ENCODE peak calls at places on chromosomes 11 and 22, in five cellular contexts. O is prostate gland, R is suprapubic skin, T is stomach, G is GM12892. B is an unnamed sample.

GRCh38 chr11:120180571-120181445 is 30.0 kb upstream of the OAF start:
- DNase-seq in O (no peak), R (peak), T (peak), G (no peak), B (peak)

GRCh38 chr11:68659158-68659921 is 25.0 kb upstream of the GAL start:
- DNase-seq in O (peak), R (peak), T (no peak), G (no peak), B (peak)

GRCh38 chr11:128522063-128522942 is 65.1 kb downstream of the ETS1 start:
- DNase-seq in O (peak), R (peak), T (peak), G (peak), B (peak)

GRCh38 chr11:64853709-64854108 is 9.3 kb upstream of the CDC42BPG start:
- DNase-seq in O (no peak), R (no peak), T (no peak), G (no peak), B (no peak)

GRCh38 chr11:85029964-85030363 is 597.2 kb downstream of the DLG2 start:
- DNase-seq in O (no peak), R (no peak), T (no peak), G (no peak), B (no peak)

GRCh38 chr22:49933236-49933921 is 14.9 kb downstream of the CRELD2 start:
- DNase-seq in O (no peak), R (no peak), T (peak), G (no peak), B (peak)

GRCh38 chr11:62553839-62554361 is 7.3 kb upstream of the AHNAK start:
- DNase-seq in O (no peak), R (no peak), T (no peak), G (no peak), B (no peak)

GRCh38 chr11:119228535-119229302 is 22.6 kb downstream of the CBL start:
- DNase-seq in O (no peak), R (no peak), T (no peak), G (no peak), B (no peak)

GRCh38 chr22:46444390-46444854 is 93.0 kb downstream of the CELSR1 start:
- DNase-seq in O (no peak), R (no peak), T (peak), G (no peak), B (no peak)

GRCh38 chr11:57938351-57938750 is 85.3 kb upstream of the OR9Q1 start:
- DNase-seq in O (no peak), R (no peak), T (no peak), G (no peak), B (no peak)

GRCh38 chr11:45964911-45965389 is 42.5 kb downstream of the LARGE2 start:
- DNase-seq in O (peak), R (no peak), T (peak), G (peak), B (peak)

GRCh38 chr11:77215106-77215505 is 86.4 kb downstream of the GDPD4 start:
- DNase-seq in O (no peak), R (no peak), T (no peak), G (peak), B (no peak)

GRCh38 chr22:26444777-26445176 is 15.7 kb downstream of the ASPHD2 start:
- DNase-seq in O (no peak), R (no peak), T (no peak), G (no peak), B (no peak)

GRCh38 chr22:37765953-37766566 is 41.7 kb upstream of the GCAT start:
- DNase-seq in O (no peak), R (no peak), T (no peak), G (no peak), B (no peak)

GRCh38 chr11:72833083-72833733 is 19.0 kb downstream of the ATG16L2 start:
- DNase-seq in O (no peak), R (no peak), T (no peak), G (no peak), B (no peak)

GRCh38 chr11:92384316-92384715 is 159.7 kb downstream of the FAT3 start:
- DNase-seq in O (no peak), R (no peak), T (no peak), G (no peak), B (no peak)

GRCh38 chr11:128515086-128515485 is 72.3 kb downstream of the ETS1 start:
- DNase-seq in O (no peak), R (no peak), T (no peak), G (no peak), B (no peak)

GRCh38 chr11:8501838-8502237 is 92.2 kb downstream of the STK33 start:
- DNase-seq in O (no peak), R (no peak), T (no peak), G (no peak), B (no peak)

GRCh38 chr11:833114-833791 is 501 bp downstream of the CD151 start:
- DNase-seq in O (no peak), R (no peak), T (peak), G (no peak), B (no peak)

GRCh38 chr22:48535868-48536690 is 1291.6 kb downstream of the BRD1 start:
- DNase-seq in O (no peak), R (no peak), T (no peak), G (no peak), B (no peak)

DNA sequence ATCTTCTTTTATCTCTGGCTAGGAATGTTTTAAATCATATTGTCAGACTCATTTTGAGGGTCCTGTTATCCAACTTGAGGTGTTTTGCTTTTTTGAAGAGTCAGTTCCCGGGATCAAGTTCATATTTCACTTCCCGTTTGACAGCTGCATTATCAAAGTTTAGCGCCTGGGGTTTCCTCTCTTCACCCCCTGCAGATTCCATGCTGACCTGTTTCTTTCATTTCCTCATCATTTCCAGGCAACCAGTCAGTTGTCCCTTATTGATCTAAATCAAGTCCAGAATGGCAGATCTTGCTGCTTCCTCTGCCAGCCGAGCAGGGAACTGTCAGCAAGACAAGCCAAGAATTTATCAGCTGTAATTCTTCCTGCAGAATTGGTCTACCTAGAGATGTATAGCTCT is 197.6 kb upstream of the SYN3 start:
- DNase-seq in O (no peak), R (no peak), T (no peak), G (no peak), B (no peak)
- TF ChIP-seq POLR2AphosphoS5 in O (no peak), R (no peak), T (no peak), G (no peak), B (no peak)

GRCh38 chr22:40082184-40082583 is 87.4 kb downstream of the FAM83F start:
- DNase-seq in O (no peak), R (no peak), T (no peak), G (no peak), B (no peak)

GRCh38 chr22:40076702-40077645 is 82.2 kb downstream of the FAM83F start:
- DNase-seq in O (no peak), R (no peak), T (no peak), G (no peak), B (no peak)

GRCh38 chr22:40071720-40072119 is 77.0 kb downstream of the FAM83F start:
- DNase-seq in O (no peak), R (no peak), T (no peak), G (no peak), B (no peak)

GRCh38 chr22:40081662-40082061 is 86.9 kb downstream of the FAM83F start:
- DNase-seq in O (no peak), R (no peak), T (no peak), G (no peak), B (no peak)

DNA sequence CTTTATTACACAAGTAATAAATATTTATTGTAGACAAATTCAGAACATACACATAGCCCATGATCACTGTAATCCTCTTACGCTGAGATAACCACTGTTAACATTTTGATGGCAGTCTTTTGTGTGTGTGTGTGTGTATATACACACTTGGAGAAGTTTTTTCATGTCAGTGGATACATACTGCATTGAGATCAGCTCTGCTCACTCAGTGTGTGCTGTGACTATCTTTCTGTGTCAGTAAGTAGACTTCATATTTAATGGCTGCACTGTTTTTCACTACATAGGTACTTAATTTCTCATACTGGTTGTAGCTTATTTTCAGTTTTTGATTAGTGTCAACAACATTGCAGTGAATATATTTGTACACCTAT is 82.9 kb downstream of the FAM83F start:
- DNase-seq in O (no peak), R (no peak), T (no peak), G (no peak), B (no peak)
- TF ChIP-seq POLR2AphosphoS5 in O (no peak), R (no peak), T (no peak), G (no peak), B (no peak)

DNA sequence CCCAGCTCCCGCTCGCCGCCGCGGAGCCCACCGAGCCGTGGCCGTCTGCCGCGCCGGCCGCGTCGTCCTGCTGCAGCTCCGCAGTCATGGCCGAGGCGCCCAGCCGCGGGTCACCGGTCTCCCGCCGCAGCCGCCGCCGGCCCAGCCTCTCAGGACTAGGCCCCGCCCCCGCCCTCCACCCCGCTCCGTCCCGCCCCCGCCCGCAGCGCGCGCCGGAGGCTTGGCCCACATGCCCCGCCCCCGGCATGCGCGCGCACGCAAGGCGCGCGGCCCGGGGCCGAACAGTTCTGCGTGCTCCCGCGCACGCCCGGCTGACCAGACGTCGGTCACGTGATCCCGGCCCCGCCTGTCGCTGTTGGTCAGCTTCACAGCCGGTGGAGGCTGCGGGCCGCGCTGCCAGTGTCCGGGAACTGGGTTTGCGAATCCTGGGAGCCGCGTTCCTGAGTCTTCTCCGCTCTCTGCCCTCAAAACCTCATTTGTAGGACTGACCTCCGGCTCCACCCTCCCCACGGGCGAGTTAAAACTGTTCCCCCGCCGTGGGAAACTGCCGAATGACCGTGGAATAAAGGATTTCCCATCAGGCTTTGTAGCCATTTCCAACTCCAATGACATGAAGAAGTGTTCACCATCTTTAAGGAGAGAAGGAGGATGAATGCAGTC is at the start of gene USP28:
- DNase-seq in O (peak), R (peak), T (peak), G (peak), B (peak)
- TF ChIP-seq POLR2AphosphoS5 in O (peak), R (peak), T (peak), G (peak), B (peak)

DNA sequence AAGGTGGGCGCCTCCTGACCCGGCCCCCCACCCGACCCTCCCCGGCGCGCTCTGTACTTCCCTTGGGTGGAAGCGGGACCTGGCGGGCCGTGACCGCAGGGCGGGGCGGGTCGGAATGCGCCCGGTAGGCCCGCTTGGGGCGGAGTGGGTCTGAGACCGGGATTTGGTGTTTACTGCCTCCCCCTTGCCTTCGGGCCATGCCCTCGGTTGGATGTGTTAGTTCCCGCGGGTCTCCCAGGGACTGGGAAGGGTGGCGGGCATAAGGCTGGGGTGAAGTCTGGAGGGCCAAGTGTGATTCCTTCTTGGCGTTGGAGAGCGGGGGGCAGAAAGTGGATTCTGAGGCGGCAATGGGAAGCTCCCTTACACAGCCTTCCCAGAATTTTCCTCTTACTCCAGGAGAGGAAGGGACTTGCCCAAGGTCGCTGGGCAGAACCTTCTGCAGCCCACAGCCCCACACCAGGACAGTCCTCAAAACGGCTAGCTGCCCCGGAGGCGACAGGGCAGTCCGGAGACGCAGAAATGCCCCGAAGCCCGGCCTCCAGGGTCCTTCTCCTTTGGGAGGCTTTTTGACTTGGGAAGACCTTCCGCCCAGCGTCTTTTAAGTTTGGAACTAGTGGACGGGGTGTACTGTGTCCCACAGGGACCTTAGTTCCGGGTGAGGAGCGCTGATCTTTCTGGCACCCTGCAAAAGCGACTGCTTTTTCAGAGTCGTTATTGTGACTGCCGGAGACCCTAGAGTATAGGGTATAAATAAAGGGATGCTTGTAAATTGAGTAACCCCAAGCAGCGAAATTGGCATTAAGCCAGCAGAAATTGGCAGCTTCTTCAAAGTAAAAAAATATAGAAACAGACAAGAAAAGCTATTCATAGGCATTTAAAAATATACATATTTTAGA is 647 bp downstream of the SWAP70 start:
- DNase-seq in O (peak), R (peak), T (peak), G (no peak), B (peak)
- TF ChIP-seq POLR2AphosphoS5 in O (no peak), R (no peak), T (no peak), G (no peak), B (no peak)

DNA sequence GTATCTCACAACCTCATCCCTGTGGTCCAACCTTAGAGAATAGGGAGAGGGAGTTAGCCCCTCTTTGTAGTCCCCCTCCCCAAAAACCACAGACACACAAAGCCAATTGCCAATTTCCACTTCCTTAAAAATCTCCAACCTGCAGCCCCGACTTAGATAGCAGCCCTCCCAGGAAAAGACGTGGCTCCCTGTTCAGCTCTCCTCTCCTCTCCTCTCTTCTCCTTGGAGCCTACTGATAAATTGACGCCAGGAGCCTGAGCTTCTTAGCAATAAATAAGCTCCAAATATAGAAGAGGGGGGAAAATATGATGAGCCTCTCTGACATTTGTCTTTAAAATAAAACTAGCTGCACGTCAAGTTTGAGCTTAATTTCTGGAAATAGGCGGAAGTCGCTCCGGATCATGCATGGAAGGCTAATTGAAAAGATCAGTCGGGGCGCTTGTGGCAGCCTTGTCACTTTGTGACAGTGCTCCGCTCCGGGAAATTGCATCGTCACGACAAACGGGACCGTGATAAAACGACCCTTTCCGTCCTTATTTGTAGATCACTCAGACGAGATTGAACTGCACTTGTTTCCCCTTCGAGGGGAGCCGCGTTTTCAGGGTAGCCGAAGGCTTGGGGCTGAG is 7.2 kb downstream of the PAX6 start:
- DNase-seq in O (no peak), R (no peak), T (no peak), G (no peak), B (no peak)
- TF ChIP-seq POLR2AphosphoS5 in O (no peak), R (no peak), T (no peak), G (no peak), B (no peak)